ENCODE peak calls at places on chromosomes 6 and 20, in seven cellular contexts. F, H, B, T, S, I and L are unnamed samples.

GRCh38 chr20:39865446-39865845 is 823.6 kb downstream of the MAFB start:
- DNase-seq in H (no peak), T (no peak), S (no peak), F (no peak), B (no peak), I (no peak), L (no peak)

GRCh38 chr6:106648651-106649308 is 19.4 kb downstream of the QRSL1 start:
- DNase-seq in S (no peak), F (no peak), B (no peak), H (no peak), T (no peak), I (no peak), L (no peak)

GRCh38 chr20:51348866-51349265 is 193.7 kb downstream of the NFATC2 start:
- DNase-seq in T (peak), I (no peak), B (no peak), S (no peak), H (no peak), F (no peak), L (no peak)

GRCh38 chr6:76774750-76775396 is 688.4 kb downstream of the HTR1B start:
- DNase-seq in H (peak), B (peak), I (no peak), T (no peak), S (peak), F (no peak), L (no peak)

GRCh38 chr6:154868143-154868594 is 126.9 kb upstream of the TIAM2 start:
- DNase-seq in H (peak), S (peak), B (peak), T (no peak), I (no peak), F (no peak), L (peak)

GRCh38 chr6:27948237-27948636 is 8.8 kb upstream of the OR2B6 start:
- DNase-seq in H (no peak), S (no peak), F (no peak), T (no peak), B (no peak), I (no peak), L (no peak)

GRCh38 chr6:127784468-127784867 is 116.4 kb downstream of the THEMIS start:
- DNase-seq in S (no peak), B (no peak), I (no peak), T (no peak), H (no peak), F (no peak), L (no peak)

GRCh38 chr6:112298816-112299281 is 44.5 kb upstream of the LAMA4 start:
- DNase-seq in B (no peak), S (no peak), I (no peak), F (no peak), T (peak), H (peak), L (peak)

GRCh38 chr6:37877373-37878149 is 58.0 kb downstream of the ZFAND3 start:
- DNase-seq in H (peak), T (no peak), F (no peak), B (no peak), I (no peak), S (no peak), L (no peak)